ENCODE peak calls at places on chromosomes 7 and 10, in six cellular contexts. A is NB4, L is cardiac fibroblast, X is esophagus squamous epithelium, U is HCT116, N is cardiac muscle cell. P is an unnamed sample.

GRCh38 chr7:5477723-5478531 is 54.3 kb upstream of the TNRC18 start:
- DNase-seq in L (peak; percentile 26), U (no peak), A (peak; percentile 99), X (no peak), N (no peak), P (peak; percentile 36)

GRCh38 chr10:30413996-30414576 is 19.9 kb upstream of the MAP3K8 start:
- DNase-seq in A (peak; percentile 79), N (peak; percentile 85), L (peak; percentile 86), U (peak; percentile 40), X (no peak), P (no peak)

GRCh38 chr7:2003931-2004812 is 228.6 kb downstream of the MAD1L1 start:
- DNase-seq in N (no peak), A (no peak), U (no peak), L (no peak), X (no peak), P (no peak)

GRCh38 chr7:26653430-26653911 is 210.9 kb downstream of the SKAP2 start:
- DNase-seq in N (peak; percentile 8), L (peak; percentile 5), X (no peak), A (no peak), U (no peak), P (no peak)

GRCh38 chr10:117165557-117166419 is 27.7 kb upstream of the VAX1 start:
- DNase-seq in N (peak; percentile 58), L (peak; percentile 51), X (no peak), U (peak; percentile 33), A (peak; percentile 53), P (peak; percentile 54)

GRCh38 chr10:59677253-59677831 is 32.3 kb downstream of the SLC16A9 start:
- DNase-seq in A (no peak), X (no peak), L (no peak), N (no peak), U (no peak), P (no peak)

GRCh38 chr10:49164587-49165188 is 23.5 kb downstream of the TMEM273 start:
- DNase-seq in A (peak; percentile 68), L (peak; percentile 53), N (peak; percentile 59), U (peak; percentile 48), X (no peak), P (peak; percentile 27)

GRCh38 chr7:194996-195829 is 2.8 kb downstream of the FAM20C start:
- DNase-seq in X (no peak), N (peak; percentile 38), U (no peak), A (peak; percentile 71), L (peak; percentile 42), P (no peak)

GRCh38 chr7:27774717-27775328 is 34.9 kb downstream of the TAX1BP1 start:
- DNase-seq in U (peak; percentile 12), L (peak; percentile 68), A (peak; percentile 37), N (peak; percentile 70), X (no peak), P (peak; percentile 31)

GRCh38 chr7:137642031-137642430 is 204.7 kb downstream of the DGKI start:
- DNase-seq in X (no peak), A (no peak), N (no peak), L (no peak), U (no peak), P (peak; percentile 10)

GRCh38 chr10:92691591-92692084 is 1.9 kb downstream of the HHEX start:
- DNase-seq in L (no peak), U (no peak), N (no peak), X (peak; percentile 16), A (peak; percentile 93), P (no peak)

GRCh38 chr7:30041526-30042269 is 13.5 kb downstream of the PLEKHA8 start:
- DNase-seq in L (no peak), X (no peak), A (no peak), U (no peak), N (no peak), P (no peak)

GRCh38 chr7:40827217-40828085 is 692.6 kb downstream of the SUGCT start:
- DNase-seq in L (peak; percentile 30), U (no peak), N (no peak), A (peak; percentile 13), X (no peak), P (peak; percentile 73)

GRCh38 chr10:78945838-78946237 is 122.9 kb upstream of the ZMIZ1 start:
- DNase-seq in A (no peak), U (no peak), L (no peak), X (no peak), N (no peak), P (no peak)

GRCh38 chr7:129073738-129074137 is 18.8 kb upstream of the TNPO3 start:
- DNase-seq in A (peak; percentile 13), U (no peak), N (no peak), L (no peak), X (no peak), P (no peak)

GRCh38 chr7:36971515-36972139 is 247.3 kb upstream of the AOAH start:
- DNase-seq in X (no peak), A (no peak), L (no peak), U (no peak), N (no peak), P (no peak)

GRCh38 chr7:32143271-32143670 is 73.1 kb upstream of the PDE1C start:
- DNase-seq in N (no peak), A (no peak), X (no peak), L (no peak), U (no peak), P (no peak)

GRCh38 chr10:36172574-36172973 is 530.5 kb upstream of the FZD8 start:
- DNase-seq in X (no peak), L (peak; percentile 62), N (peak; percentile 73), A (no peak), U (no peak), P (peak; percentile 43)

GRCh38 chr7:131649003-131649541 is 92.6 kb upstream of the PODXL start:
- DNase-seq in N (no peak), U (no peak), X (no peak), A (no peak), L (peak; percentile 32), P (no peak)

GRCh38 chr7:75796420-75796819 is 17.2 kb downstream of the CCL24 start:
- DNase-seq in U (no peak), X (no peak), N (no peak), A (no peak), L (no peak), P (no peak)

GRCh38 chr10:34761443-34761842 is 53.7 kb downstream of the PARD3 start:
- DNase-seq in U (no peak), X (no peak), A (no peak), L (no peak), N (no peak), P (peak; percentile 42)

GRCh38 chr7:68321076-68321639 is 1277.1 kb upstream of the AUTS2 start:
- DNase-seq in X (no peak), U (no peak), N (no peak), A (no peak), L (no peak), P (no peak)

GRCh38 chr7:149673006-149673405 is 100.4 kb downstream of the ZNF467 start:
- DNase-seq in A (no peak), U (no peak), L (no peak), X (no peak), N (no peak), P (no peak)

GRCh38 chr7:149666360-149666905 is 107.0 kb downstream of the ZNF467 start:
- DNase-seq in A (no peak), L (no peak), X (no peak), N (no peak), U (no peak), P (no peak)

GRCh38 chr7:149664666-149665065 is 108.7 kb downstream of the ZNF467 start:
- DNase-seq in N (no peak), L (no peak), X (no peak), A (no peak), U (peak; percentile 13), P (no peak)

GRCh38 chr7:149670288-149670687 is 103.1 kb downstream of the ZNF467 start:
- DNase-seq in L (peak; percentile 90), X (no peak), U (no peak), A (no peak), N (peak; percentile 87), P (peak; percentile 64)

GRCh38 chr7:149669121-149669818 is 104.1 kb downstream of the ZNF467 start:
- DNase-seq in X (no peak), A (peak; percentile 26), N (peak; percentile 58), L (peak; percentile 58), U (peak; percentile 51), P (peak; percentile 44)
- TF ChIP-seq CTCF in X (no peak), A (peak; percentile 26), N (peak; percentile 56), L (peak; percentile 50), U (peak; percentile 75), P (peak; percentile 36)

GRCh38 chr7:43764807-43765491 is 6.5 kb downstream of the BLVRA start:
- DNase-seq in L (peak; percentile 41), N (peak; percentile 44), A (peak; percentile 34), X (no peak), U (no peak), P (no peak)
- H3K4me3 ChIP-seq in L (no peak overlapping the region), N (no peak overlapping the region), A (no peak overlapping the region), X (no peak overlapping the region), U (no peak overlapping the region), P (no peak overlapping the region)

GRCh38 chr7:33887576-33887975 is 17.8 kb upstream of the BMPER start:
- DNase-seq in N (no peak), L (no peak), U (no peak), A (no peak), X (no peak), P (no peak)

GRCh38 chr7:33883566-33883965 is 21.8 kb upstream of the BMPER start:
- DNase-seq in U (no peak), L (no peak), N (no peak), A (no peak), X (no peak), P (no peak)

GRCh38 chr7:33888206-33888605 is 17.1 kb upstream of the BMPER start:
- DNase-seq in A (no peak), L (no peak), U (no peak), N (no peak), X (no peak), P (no peak)

GRCh38 chr7:33885290-33886005 is 19.9 kb upstream of the BMPER start:
- DNase-seq in U (no peak), N (no peak), X (no peak), L (no peak), A (no peak), P (no peak)

DNA sequence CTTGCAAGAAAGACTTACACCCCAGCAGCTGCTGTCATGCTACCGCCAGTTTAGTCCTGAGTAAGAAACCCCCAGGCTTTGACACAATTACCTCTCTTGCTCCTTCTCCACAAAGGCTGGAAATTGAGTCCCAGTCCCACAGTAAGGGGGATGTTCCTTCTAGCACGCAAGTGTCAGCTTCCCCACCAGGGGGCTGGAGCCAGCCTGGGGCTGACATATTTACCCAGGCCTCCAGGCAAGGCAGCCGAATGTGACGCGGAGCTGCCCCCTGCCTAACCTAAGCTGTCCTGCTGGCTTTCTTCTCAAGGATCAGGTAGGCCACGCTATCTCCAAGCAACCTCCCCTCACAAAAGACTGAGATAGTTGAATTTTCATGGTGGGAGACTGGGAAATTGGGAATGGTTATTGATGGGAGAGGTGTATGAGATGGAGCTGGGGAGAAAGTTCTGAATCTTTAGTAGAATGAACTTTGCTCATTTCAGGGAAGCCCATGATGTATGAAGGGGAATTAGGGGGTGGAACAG is 19.2 kb upstream of the BMPER start:
- DNase-seq in N (no peak), A (peak; percentile 22), U (no peak), L (no peak), X (no peak), P (peak; percentile 38)
- TF ChIP-seq CTCF in N (peak; percentile 48), A (peak; percentile 23), U (peak; percentile 36), L (peak; percentile 46), X (no peak), P (peak; percentile 44)

DNA sequence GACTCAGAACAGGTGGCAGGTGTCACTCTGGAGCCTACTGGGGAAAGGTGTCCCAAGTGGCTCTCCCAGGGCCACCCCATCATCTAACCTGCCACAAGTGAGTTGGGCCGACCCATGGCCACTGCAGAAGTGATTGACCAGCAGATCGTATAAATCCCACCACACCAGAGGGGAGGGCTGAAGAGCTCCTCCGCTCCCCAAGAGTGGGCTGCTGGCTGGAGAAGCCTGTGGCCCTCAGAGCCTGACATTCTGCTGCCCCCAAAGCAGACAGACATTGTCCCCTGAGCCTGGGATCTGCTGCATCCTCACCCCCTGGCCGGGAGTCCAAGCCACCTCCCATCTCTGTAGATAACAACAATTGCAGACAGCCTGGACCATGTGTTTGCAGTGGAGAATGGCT is 36.7 kb downstream of the ANXA8 start:
- DNase-seq in N (no peak), L (no peak), A (no peak), U (no peak), X (no peak), P (no peak)
- H3K4me3 ChIP-seq in N (no peak overlapping the region), L (no peak overlapping the region), A (no peak overlapping the region), U (no peak overlapping the region), X (no peak overlapping the region), P (no peak overlapping the region)